ENCODE peak calls at places on chromosomes 3 and 15, in five cellular contexts. D, F, A, G and C are unnamed samples.

GRCh38 chr3:148246286-148246685 is 451.4 kb upstream of the AGTR1 start:
- DNase-seq in D (no peak), F (no peak), A (no peak), G (no peak), C (no peak)

GRCh38 chr15:27784107-27784506 is 315.0 kb downstream of the OCA2 start:
- DNase-seq in D (peak; percentile 40), F (no peak), A (no peak), G (no peak), C (no peak)

GRCh38 chr15:67834593-67835348 is 5.1 kb downstream of the RNU6-1 start:
- DNase-seq in D (peak; percentile 80), F (no peak), A (no peak), G (no peak), C (no peak)

GRCh38 chr15:79004336-79004735 is 59.5 kb upstream of the CTSH start:
- DNase-seq in D (peak; percentile 68), F (peak; percentile 72), A (peak; percentile 62), G (peak; percentile 86), C (peak; percentile 72)

GRCh38 chr3:48661501-48662139 is 1.1 kb downstream of the CELSR3 start:
- DNase-seq in D (peak; percentile 81), F (peak; percentile 74), A (peak; percentile 52), G (no peak), C (peak; percentile 35)

GRCh38 chr3:140540262-140540661 is 137.6 kb upstream of the TRIM42 start:
- DNase-seq in D (no peak), F (no peak), A (no peak), G (no peak), C (no peak)

GRCh38 chr3:24166518-24166917 is 221.4 kb downstream of the NR1D2 start:
- DNase-seq in D (peak; percentile 59), F (no peak), A (no peak), G (no peak), C (no peak)

GRCh38 chr3:182436547-182436946 is 356.8 kb upstream of the ATP11B start:
- DNase-seq in D (no peak), F (no peak), A (no peak), G (no peak), C (no peak)

GRCh38 chr15:89111352-89111751 is 23.1 kb downstream of the ABHD2 start:
- DNase-seq in D (no peak), F (no peak), A (no peak), G (no peak), C (no peak)

GRCh38 chr3:169243122-169243521 is 420.4 kb downstream of the MECOM start:
- DNase-seq in D (no peak), F (no peak), A (no peak), G (no peak), C (no peak)

GRCh38 chr3:128500556-128500955 is 7.6 kb upstream of the GATA2 start:
- DNase-seq in D (no peak), F (no peak), A (no peak), G (no peak), C (no peak)

GRCh38 chr3:17234382-17234781 is 349.6 kb downstream of the PLCL2 start:
- DNase-seq in D (no peak), F (no peak), A (no peak), G (no peak), C (no peak)

GRCh38 chr15:74127255-74127953 is 3.0 kb upstream of the ISLR2 start:
- DNase-seq in D (peak; percentile 95), F (peak; percentile 86), A (peak; percentile 58), G (no peak), C (peak; percentile 86)
- TF ChIP-seq JUNB in D (no peak), F (no peak), A (no peak), G (no peak), C (no peak)

GRCh38 chr3:118882353-118882947 is 152.2 kb downstream of the IGSF11 start:
- DNase-seq in D (peak; percentile 85), F (peak; percentile 70), A (peak; percentile 48), G (no peak), C (peak; percentile 75)
- TF ChIP-seq JUNB in D (no peak), F (no peak), A (no peak), G (no peak), C (no peak)

DNA sequence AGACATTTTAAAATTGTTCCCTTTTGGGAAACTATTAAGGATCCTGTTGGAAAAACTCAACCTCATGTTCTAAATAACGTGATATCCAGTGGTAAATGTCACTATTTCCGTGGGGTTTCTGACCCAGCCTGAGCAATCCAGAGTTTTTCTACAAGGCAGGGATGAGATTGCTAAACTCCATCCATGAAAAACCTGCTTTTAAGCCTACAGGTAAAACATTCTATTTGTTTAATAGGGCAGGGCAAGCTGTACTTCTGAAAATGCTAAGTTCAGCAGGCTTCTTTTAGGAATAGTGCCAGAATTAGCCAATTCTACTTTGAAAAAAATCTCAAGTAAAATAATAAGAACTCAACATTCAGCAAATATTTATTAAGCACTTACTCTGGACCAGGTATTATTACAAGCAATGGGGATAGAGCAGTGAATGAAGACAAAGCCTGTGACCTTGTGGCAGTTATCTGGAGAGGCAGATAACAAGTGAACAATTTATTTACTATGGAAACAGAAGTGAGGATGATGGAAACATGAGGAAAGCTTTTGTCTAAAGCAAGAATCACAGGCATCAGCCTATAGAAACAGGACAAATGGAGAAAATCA is 13.3 kb downstream of the RPSA start:
- DNase-seq in D (no peak), F (no peak), A (no peak), G (no peak), C (no peak)
- TF ChIP-seq JUNB in D (no peak), F (no peak), A (no peak), G (no peak), C (no peak)

GRCh38 chr3:105328338-105328730 is 38.4 kb upstream of the ALCAM start:
- DNase-seq in D (no peak), F (no peak), A (no peak), G (no peak), C (no peak)

GRCh38 chr3:105327662-105328337 is 38.9 kb upstream of the ALCAM start:
- DNase-seq in D (no peak), F (no peak), A (no peak), G (no peak), C (no peak)

GRCh38 chr3:105322570-105323273 is 44.0 kb upstream of the ALCAM start:
- DNase-seq in D (no peak), F (no peak), A (no peak), G (peak; percentile 36), C (no peak)

GRCh38 chr3:105323274-105323599 is 43.5 kb upstream of the ALCAM start:
- DNase-seq in D (no peak), F (no peak), A (no peak), G (no peak), C (no peak)
- TF ChIP-seq JUNB in D (no peak), F (no peak), A (no peak), G (no peak), C (no peak)